ENCODE peak calls at places on chromosomes 3 and 15, in seven cellular contexts. L, R, K, X, D, O and J are unnamed samples.

GRCh38 chr15:96200357-96200972 is 130.0 kb upstream of the NR2F2 start:
- DNase-seq in L (no peak), R (no peak), K (no peak), X (no peak), D (no peak), O (no peak), J (no peak)

GRCh38 chr3:126259411-126260391 is 79.3 kb upstream of the ALDH1L1 start:
- DNase-seq in L (peak), R (peak), K (no peak), X (no peak), D (no peak), O (peak), J (peak)

GRCh38 chr3:7684193-7684592 is 817.4 kb upstream of the LMCD1 start:
- DNase-seq in L (no peak), R (no peak), K (no peak), X (no peak), D (no peak), O (no peak), J (no peak)

GRCh38 chr3:7574435-7574834 is 713.5 kb downstream of the GRM7 start:
- DNase-seq in L (no peak), R (no peak), K (no peak), X (no peak), D (no peak), O (no peak), J (no peak)

GRCh38 chr15:27353837-27354236 is 382.9 kb downstream of the GABRG3 start:
- DNase-seq in L (no peak), R (no peak), K (no peak), X (no peak), D (no peak), O (peak), J (no peak)

GRCh38 chr3:25151497-25151896 is 276.6 kb upstream of the RARB start:
- DNase-seq in L (peak), R (no peak), K (no peak), X (no peak), D (no peak), O (peak), J (no peak)

GRCh38 chr3:194485876-194486539 is 794 bp downstream of the ATP13A3 start:
- DNase-seq in L (peak), R (peak), K (peak), X (no peak), D (peak), O (peak), J (no peak)

GRCh38 chr3:81013360-81013759 is 748.1 kb downstream of the GBE1 start:
- DNase-seq in L (peak), R (no peak), K (no peak), X (no peak), D (no peak), O (no peak), J (no peak)

GRCh38 chr15:38539008-38539343 is 25.6 kb downstream of the RASGRP1 start:
- DNase-seq in L (no peak), R (no peak), K (no peak), X (no peak), D (no peak), O (no peak), J (no peak)

GRCh38 chr3:59502806-59503205 is 453.0 kb upstream of the CFAP20DC start:
- DNase-seq in L (peak), R (peak), K (no peak), X (peak), D (no peak), O (peak), J (no peak)

GRCh38 chr3:159787191-159787590 is 201.4 kb upstream of the IL12A start:
- DNase-seq in L (peak), R (peak), K (no peak), X (peak), D (no peak), O (peak), J (no peak)

GRCh38 chr3:10950476-10951294 is 41.9 kb upstream of the SLC6A1 start:
- DNase-seq in L (peak), R (peak), K (no peak), X (peak), D (no peak), O (peak), J (peak)

GRCh38 chr15:92018535-92019239 is 165.2 kb downstream of the SLCO3A1 start:
- DNase-seq in L (no peak), R (no peak), K (no peak), X (no peak), D (no peak), O (no peak), J (no peak)

GRCh38 chr3:25572919-25573385 is 91.8 kb downstream of the TOP2B start:
- DNase-seq in L (peak), R (peak), K (no peak), X (no peak), D (no peak), O (peak), J (no peak)

GRCh38 chr3:156474560-156475389 is 80.1 kb downstream of the SSR3 start:
- DNase-seq in L (peak), R (no peak), K (no peak), X (no peak), D (no peak), O (no peak), J (no peak)

GRCh38 chr3:172094621-172095557 is 55.5 kb downstream of the FNDC3B start:
- DNase-seq in L (peak), R (peak), K (no peak), X (no peak), D (no peak), O (peak), J (no peak)